ENCODE peak calls at places on chromosomes 6 and 20, in five cellular contexts. H, E, S, D and Y are unnamed samples.

GRCh38 chr20:10940941-10941340 is 267.1 kb upstream of the JAG1 start:
- DNase-seq in E (no peak), H (no peak), D (no peak), S (no peak), Y (no peak)

GRCh38 chr20:50550531-50550930 is 40.3 kb downstream of the PTPN1 start:
- DNase-seq in S (no peak), D (peak), E (no peak), H (no peak), Y (no peak)

GRCh38 chr20:59268827-59269226 is 31.6 kb upstream of the EDN3 start:
- DNase-seq in H (peak), D (no peak), E (no peak), S (peak), Y (no peak)

GRCh38 chr6:168007592-168008338 is 10.3 kb downstream of the KIF25 start:
- DNase-seq in E (no peak), D (peak), S (no peak), H (peak), Y (peak)

GRCh38 chr20:57661201-57662027 is 41.2 kb upstream of the ZBP1 start:
- DNase-seq in H (peak), E (no peak), D (no peak), S (peak), Y (no peak)

GRCh38 chr6:79082304-79082703 is 4.2 kb upstream of the PHIP start:
- DNase-seq in D (no peak), S (no peak), H (no peak), E (no peak), Y (no peak)

GRCh38 chr6:34005845-34006644 is 139.8 kb downstream of the GRM4 start:
- DNase-seq in E (no peak), H (no peak), S (peak), D (no peak), Y (no peak)

GRCh38 chr20:33899106-33899505 is 88.0 kb downstream of the CHMP4B start:
- DNase-seq in E (no peak), H (no peak), S (no peak), D (no peak), Y (no peak)

GRCh38 chr6:132131777-132132176 is 180.6 kb upstream of the CCN2 start:
- DNase-seq in E (no peak), S (no peak), H (no peak), D (peak), Y (peak)

GRCh38 chr6:90445533-90446108 is 141.3 kb downstream of the MAP3K7 start:
- DNase-seq in S (no peak), E (no peak), D (no peak), H (no peak), Y (no peak)

GRCh38 chr6:156617376-156617775 is 159.8 kb upstream of the ARID1B start:
- DNase-seq in S (no peak), H (no peak), E (no peak), D (no peak), Y (peak)

GRCh38 chr6:22113046-22113766 is 183.6 kb downstream of the PRL start:
- DNase-seq in D (peak), E (no peak), H (no peak), S (no peak), Y (peak)

GRCh38 chr6:157260735-157261134 is 62.6 kb downstream of the TMEM242 start:
- DNase-seq in S (no peak), D (no peak), H (no peak), E (no peak), Y (no peak)

GRCh38 chr6:45845546-45845945 is 170.1 kb downstream of the CLIC5 start:
- DNase-seq in S (no peak), H (no peak), E (no peak), D (no peak), Y (no peak)

GRCh38 chr6:106383573-106383972 is 23.1 kb downstream of the CRYBG1 start:
- DNase-seq in D (no peak), H (no peak), E (no peak), S (no peak), Y (no peak)

GRCh38 chr6:160306284-160306683 is 41.9 kb upstream of the SLC22A3 start:
- DNase-seq in D (no peak), H (no peak), E (no peak), S (no peak), Y (no peak)

GRCh38 chr20:11850901-11851300 is 66.8 kb upstream of the BTBD3 start:
- DNase-seq in E (no peak), D (peak), S (no peak), H (no peak), Y (peak)

GRCh38 chr20:49603209-49603627 is 35.3 kb upstream of the PTGIS start:
- DNase-seq in H (no peak), E (peak), S (peak), D (peak), Y (peak)

GRCh38 chr6:40928738-40929137 is 110.3 kb downstream of the UNC5CL start:
- DNase-seq in D (no peak), E (no peak), S (no peak), H (no peak), Y (no peak)

GRCh38 chr6:126202689-126203088 is 137.2 kb upstream of the CENPW start:
- DNase-seq in H (no peak), E (no peak), D (no peak), S (no peak), Y (no peak)

GRCh38 chr6:146788115-146788514 is 189.3 kb downstream of the ADGB start:
- DNase-seq in E (no peak), S (no peak), D (peak), H (no peak), Y (no peak)

GRCh38 chr20:45419188-45420091 is 3.5 kb downstream of the PIGT start:
- DNase-seq in D (peak), S (no peak), H (peak), E (no peak), Y (peak)

GRCh38 chr20:63054695-63055240 is 48.0 kb upstream of the BHLHE23 start:
- DNase-seq in S (peak), D (no peak), E (no peak), H (peak), Y (no peak)

GRCh38 chr20:63525968-63526367 is 5.4 kb downstream of the PPDPF start:
- DNase-seq in E (no peak), D (no peak), S (no peak), H (no peak), Y (no peak)

GRCh38 chr6:33860706-33861474 is 57.1 kb upstream of the MLN start:
- DNase-seq in D (peak), S (no peak), E (no peak), H (no peak), Y (no peak)

GRCh38 chr6:81465859-81466258 is 286.6 kb downstream of the TENT5A start:
- DNase-seq in H (no peak), S (no peak), E (peak), D (peak), Y (peak)

DNA sequence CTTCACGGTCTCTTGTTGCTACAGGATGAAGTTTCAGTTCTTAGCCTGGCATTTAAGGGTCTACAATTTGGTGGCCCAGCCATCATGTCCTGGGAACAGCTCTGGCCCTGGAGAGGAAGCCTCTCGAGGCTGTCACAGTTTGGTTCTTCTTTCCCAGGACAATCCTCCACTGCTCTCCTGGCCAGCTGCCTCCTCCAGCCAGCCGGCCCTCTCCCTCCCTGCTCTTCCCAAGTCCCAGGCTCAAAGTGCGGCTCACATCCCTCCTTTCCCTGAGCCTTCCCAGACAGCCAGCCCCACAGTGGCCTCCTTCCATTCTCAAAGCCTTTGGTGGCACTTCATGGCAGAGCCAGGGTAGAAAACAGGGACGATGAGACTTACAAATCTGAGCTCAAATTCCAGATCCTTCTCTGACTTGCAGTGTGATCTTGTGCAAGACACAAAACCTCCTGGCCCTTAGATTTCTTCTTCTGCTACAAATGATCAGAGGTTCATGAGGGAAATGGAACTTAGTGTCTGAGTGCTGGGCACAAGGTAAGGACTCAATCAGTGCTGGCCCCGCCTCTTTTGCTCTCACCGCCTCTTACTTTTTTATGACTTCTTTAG is 223.8 kb upstream of the ECI2 start:
- DNase-seq in D (no peak), S (no peak), E (no peak), H (no peak), Y (peak)
- H2BK12ac ChIP-seq in D (peak), S (no peak), E (no peak), H (peak), Y (peak)

DNA sequence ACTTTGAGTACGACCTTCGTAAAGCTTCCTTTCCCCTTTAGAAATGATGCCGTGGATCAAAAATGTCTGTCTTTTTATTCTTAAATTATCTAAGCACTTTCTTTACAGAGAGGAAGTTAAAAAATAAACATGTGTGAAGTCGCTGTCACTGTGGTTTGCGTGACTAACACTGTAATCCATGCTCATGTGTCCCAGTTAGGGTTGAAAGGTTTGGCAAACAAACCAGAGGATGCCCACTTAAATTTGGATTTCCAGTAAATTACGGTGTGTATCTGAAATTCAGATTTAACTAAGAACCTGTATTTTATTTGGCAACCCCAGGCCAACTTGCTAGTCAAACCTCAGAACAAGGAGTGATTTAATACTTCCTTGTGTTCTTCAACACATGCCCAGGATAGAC is 21.1 kb downstream of the HLA-DRB1 start:
- DNase-seq in S (no peak), H (no peak), D (no peak), E (no peak), Y (no peak)
- H4K91ac ChIP-seq in S (no peak), H (no peak), D (no peak), E (no peak), Y (no peak)

GRCh38 chr6:2819115-2819514 is 22.5 kb downstream of the SERPINB1 start:
- DNase-seq in D (no peak), E (no peak), H (no peak), S (no peak), Y (no peak)
- H2AFZ ChIP-seq in D (no peak), E (no peak), H (no peak), S (no peak), Y (no peak)

GRCh38 chr6:48706310-48706709 is 595.3 kb upstream of the PTCHD4 start:
- DNase-seq in E (no peak), D (no peak), H (no peak), S (no peak), Y (no peak)
- H2BK12ac ChIP-seq in E (no peak), D (no peak), H (no peak), S (no peak), Y (no peak)

GRCh38 chr6:158628542-158628941 is 16.0 kb downstream of the DYNLT1 start:
- DNase-seq in H (no peak), D (no peak), S (no peak), E (no peak), Y (no peak)

GRCh38 chr6:158633127-158633526 is 11.4 kb downstream of the DYNLT1 start:
- DNase-seq in D (no peak), E (no peak), H (no peak), S (no peak), Y (no peak)

GRCh38 chr6:158629376-158630221 is 14.9 kb downstream of the DYNLT1 start:
- DNase-seq in D (no peak), S (peak), H (peak), E (no peak), Y (peak)

GRCh38 chr6:158631678-158632537 is 12.6 kb downstream of the DYNLT1 start:
- DNase-seq in S (no peak), E (no peak), D (peak), H (no peak), Y (peak)

DNA sequence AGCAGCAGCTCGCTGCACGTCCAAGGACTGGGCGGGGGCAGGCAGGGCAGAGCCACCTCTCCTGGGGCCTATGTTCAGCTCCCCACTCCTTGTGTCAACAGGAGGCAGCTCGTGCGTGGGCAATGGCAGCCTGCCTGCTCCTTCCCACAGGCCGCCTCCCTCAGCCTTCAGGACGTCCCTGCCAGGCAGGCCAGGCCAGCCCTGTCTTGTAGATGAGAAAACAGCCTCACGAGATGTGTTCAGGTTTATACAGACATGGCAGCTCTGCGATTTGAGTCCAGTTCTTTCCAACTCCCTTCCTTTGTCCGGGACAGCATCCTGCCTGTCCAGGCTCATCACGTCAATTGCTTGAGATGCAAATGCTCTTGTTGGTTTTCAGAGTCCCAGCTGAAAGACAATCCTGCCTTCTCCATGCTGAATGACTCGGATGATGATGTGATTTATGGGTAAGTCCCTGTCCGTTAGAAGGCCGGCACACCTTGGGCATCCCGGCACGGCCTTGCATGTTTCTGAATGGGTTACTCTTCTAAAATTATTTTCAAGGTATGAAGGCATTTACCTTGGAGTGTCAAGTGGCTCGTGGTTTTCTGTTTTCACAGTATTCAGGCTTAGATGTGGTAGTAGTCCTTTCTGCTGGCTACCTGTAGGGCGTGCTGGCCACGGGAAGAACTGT is 13.5 kb downstream of the DYNLT1 start:
- DNase-seq in H (no peak), S (no peak), D (no peak), E (no peak), Y (no peak)
- H4K91ac ChIP-seq in H (no peak), S (no peak), D (no peak), E (no peak), Y (no peak)

GRCh38 chr6:108961985-108962384 is 113.8 kb downstream of the ARMC2 start:
- DNase-seq in E (no peak), S (no peak), D (no peak), H (no peak), Y (no peak)
- H2AFZ ChIP-seq in E (no peak), S (no peak), D (no peak), H (no peak), Y (no peak)

DNA sequence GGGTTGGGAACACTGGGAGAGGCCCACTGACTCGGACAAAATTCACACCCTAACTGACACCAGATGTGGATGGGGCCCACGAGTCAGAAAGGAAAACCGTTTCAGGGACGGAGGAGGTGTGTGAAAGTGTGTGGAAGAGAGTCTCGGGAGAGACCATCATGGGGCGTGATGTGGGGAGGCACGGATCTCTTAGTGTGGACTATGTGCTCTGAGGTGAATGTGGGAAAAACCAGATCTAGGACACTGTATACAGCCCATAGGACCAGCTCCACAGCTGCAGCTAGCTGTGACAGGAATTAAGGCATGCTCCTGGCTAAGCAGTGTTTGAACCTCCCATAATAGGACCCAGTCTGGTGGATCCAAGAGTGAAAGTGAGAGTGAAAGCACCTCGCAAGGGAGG is 691.3 kb downstream of the PHF3 start:
- DNase-seq in H (no peak), D (no peak), E (no peak), S (no peak), Y (no peak)
- H2BK12ac ChIP-seq in H (no peak), D (no peak), E (no peak), S (no peak), Y (no peak)